ENCODE peak calls at places on chromosomes 16 and 17, in six cellular contexts. Z is activated CD4-positive, alpha-beta T cell treated with anti-CD3 and anti-CD28 coated beads, Interleukin-2, amount 50 U/mL, for 4 hours; W is M059J; F is ACHN; L is PC-3; B is bronchial epithelial cell. C is an unnamed sample.

GRCh38 chr16:1069154-1069553 is 3.4 kb upstream of the SSTR5 start:
- DNase-seq in Z (no peak), W (no peak), F (no peak), L (no peak), B (no peak), C (no peak)

GRCh38 chr17:2172447-2172938 is 117.6 kb downstream of the HIC1 start:
- DNase-seq in Z (no peak), W (peak), F (peak), L (peak), B (peak), C (no peak)

GRCh38 chr16:29820271-29820701 is at the start of gene MVP:
- DNase-seq in Z (peak), W (peak), F (peak), L (peak), B (peak), C (no peak)

GRCh38 chr17:81309140-81309858 is 14.2 kb upstream of the SLC38A10 start:
- DNase-seq in Z (no peak), W (peak), F (peak), L (peak), B (no peak), C (no peak)

GRCh38 chr17:38355256-38355655 is 3.6 kb downstream of the SOCS7 start:
- DNase-seq in Z (no peak), W (no peak), F (no peak), L (no peak), B (no peak), C (no peak)

GRCh38 chr17:59167571-59168001 is 12.0 kb downstream of the PRR11 start:
- DNase-seq in Z (no peak), W (peak), F (no peak), L (peak), B (peak), C (no peak)

GRCh38 chr16:2816751-2817495 is at the start of gene PRSS21:
- DNase-seq in Z (no peak), W (no peak), F (no peak), L (no peak), B (no peak), C (no peak)

GRCh38 chr17:2680961-2681360 is 30.6 kb downstream of the CLUH start:
- DNase-seq in Z (no peak), W (no peak), F (no peak), L (no peak), B (no peak), C (no peak)

GRCh38 chr17:81976332-81977210 is 858 bp upstream of the ASPSCR1 start:
- DNase-seq in Z (peak), W (peak), F (peak), L (peak), B (peak), C (no peak)

GRCh38 chr16:10678655-10679054 is 16.1 kb downstream of the TEKT5 start:
- DNase-seq in Z (no peak), W (no peak), F (no peak), L (no peak), B (no peak), C (no peak)

GRCh38 chr17:35577826-35578194 is 561 bp downstream of the PEX12 start:
- DNase-seq in Z (no peak), W (peak), F (peak), L (no peak), B (no peak), C (no peak)

GRCh38 chr16:12097523-12098428 is 121.2 kb downstream of the SNX29 start:
- DNase-seq in Z (no peak), W (peak), F (no peak), L (peak), B (peak), C (no peak)

GRCh38 chr16:12582696-12583095 is 221.0 kb downstream of the CPPED1 start:
- DNase-seq in Z (no peak), W (no peak), F (no peak), L (no peak), B (no peak), C (no peak)

GRCh38 chr17:1577657-1578428 is 15.3 kb upstream of the PITPNA start:
- DNase-seq in Z (no peak), W (no peak), F (no peak), L (no peak), B (no peak), C (no peak)

GRCh38 chr16:2598723-2599122 is 60.9 kb downstream of the PDPK1 start:
- DNase-seq in Z (no peak), W (no peak), F (no peak), L (no peak), B (no peak), C (no peak)

GRCh38 chr16:31397701-31398100 is 4.6 kb downstream of the ITGAD start:
- DNase-seq in Z (no peak), W (no peak), F (no peak), L (no peak), B (no peak), C (no peak)

GRCh38 chr16:54511181-54511731 is 224.7 kb upstream of the IRX3 start:
- DNase-seq in Z (no peak), W (peak), F (no peak), L (no peak), B (no peak), C (no peak)

GRCh38 chr16:80681436-80681835 is 123.0 kb downstream of the CDYL2 start:
- DNase-seq in Z (no peak), W (peak), F (no peak), L (no peak), B (no peak), C (no peak)

GRCh38 chr17:73342549-73343167 is 30.9 kb upstream of the CDC42EP4 start:
- DNase-seq in Z (no peak), W (no peak), F (peak), L (peak), B (peak), C (no peak)

GRCh38 chr16:49881890-49882289 is 26.0 kb upstream of the ZNF423 start:
- DNase-seq in Z (no peak), W (no peak), F (no peak), L (no peak), B (no peak), C (no peak)

GRCh38 chr16:85078952-85079351 is 33.3 kb downstream of the CIBAR2 start:
- DNase-seq in Z (no peak), W (no peak), F (no peak), L (no peak), B (no peak), C (no peak)

GRCh38 chr17:17221329-17221728 is 15.2 kb upstream of the PLD6 start:
- DNase-seq in Z (no peak), W (no peak), F (no peak), L (no peak), B (no peak), C (no peak)

GRCh38 chr17:27601069-27601974 is 29.7 kb upstream of the LGALS9 start:
- DNase-seq in Z (peak), W (peak), F (peak), L (peak), B (peak), C (no peak)

GRCh38 chr17:67136191-67137025 is 92.1 kb downstream of the CACNG1 start:
- DNase-seq in Z (no peak), W (no peak), F (no peak), L (peak), B (no peak), C (no peak)

GRCh38 chr16:81369888-81370504 is 55.2 kb downstream of the GAN start:
- DNase-seq in Z (no peak), W (no peak), F (no peak), L (no peak), B (no peak), C (no peak)

GRCh38 chr16:2982402-2982801 is 2.2 kb upstream of the PKMYT1 start:
- DNase-seq in Z (no peak), W (no peak), F (no peak), L (no peak), B (no peak), C (no peak)

GRCh38 chr17:69715656-69716055 is 301.2 kb downstream of the MAP2K6 start:
- DNase-seq in Z (no peak), W (no peak), F (no peak), L (no peak), B (no peak), C (no peak)

GRCh38 chr16:3846595-3847091 is 33.9 kb downstream of the CREBBP start:
- DNase-seq in Z (no peak), W (no peak), F (no peak), L (no peak), B (no peak), C (no peak)